ENCODE peak calls at places on chromosomes 13 and 19, in eight cellular contexts. K is activated CD4-positive, alpha-beta T cell treated with anti-CD3 and anti-CD28 coated beads, Interleukin-2, amount 10 ng/mL, durations not matched to agents 24 days and 14 days; J is ovary; S is SHP77 treated with DMSO at 0.1 percent for 48 hours; P is stimulated activated CD4-positive, alpha-beta T cell treated with anti-CD3 and anti-CD28 coated beads, Interleukin-15, amount 100 ng/mL, for 48 hours; M is ELF-1; H is stimulated activated naive B cell treated with anti-CD40 and anti-IgM and Interleukin-4, amounts not matched to agents 10 μg/mL and 1 μg/mL and 100 μg/mL, for 72 hours; G is A549. C is an unnamed sample.

GRCh38 chr13:34933786-34934185 is 8.3 kb upstream of the NBEA start:
- DNase-seq in K (no peak), J (no peak), S (no peak), P (no peak), M (no peak), H (no peak), G (no peak), C (no peak)

GRCh38 chr13:73223372-73223781 is 164.6 kb downstream of the KLF5 start:
- DNase-seq in K (peak), J (no peak), S (no peak), P (no peak), M (no peak), H (no peak), G (no peak), C (peak)

GRCh38 chr19:33464733-33465115 is 56.9 kb downstream of the PEPD start:
- DNase-seq in K (no peak), J (peak), S (no peak), P (no peak), M (no peak), H (no peak), G (no peak), C (no peak)

GRCh38 chr19:15977690-15978089 is 28.9 kb downstream of the OR10H4 start:
- DNase-seq in K (no peak), J (no peak), S (no peak), P (no peak), M (no peak), H (no peak), G (no peak), C (no peak)

GRCh38 chr19:48490980-48491792 is 20.4 kb downstream of the LMTK3 start:
- DNase-seq in K (peak), J (peak), S (no peak), P (no peak), M (no peak), H (no peak), G (peak), C (peak)

GRCh38 chr19:10288662-10289166 is 1.0 kb upstream of the ICAM5 start:
- DNase-seq in K (peak), J (no peak), S (peak), P (no peak), M (peak), H (no peak), G (peak), C (peak)

GRCh38 chr19:16604615-16605014 is 23.4 kb downstream of the MED26 start:
- DNase-seq in K (no peak), J (no peak), S (no peak), P (no peak), M (no peak), H (no peak), G (no peak), C (no peak)

GRCh38 chr13:33286143-33286542 is 588 bp upstream of the STARD13 start:
- DNase-seq in K (no peak), J (no peak), S (no peak), P (no peak), M (no peak), H (no peak), G (no peak), C (no peak)

GRCh38 chr19:409006-409514 is at the start of gene C2CD4C:
- DNase-seq in K (peak), J (peak), S (no peak), P (no peak), M (no peak), H (no peak), G (no peak), C (peak)

GRCh38 chr19:35090160-35090794 is 25.3 kb upstream of the FXYD3 start:
- DNase-seq in K (peak), J (peak), S (peak), P (no peak), M (peak), H (no peak), G (peak), C (peak)

GRCh38 chr13:30884543-30884942 is 21.5 kb upstream of the MEDAG start:
- DNase-seq in K (no peak), J (no peak), S (no peak), P (no peak), M (peak), H (no peak), G (no peak), C (no peak)

GRCh38 chr13:45206340-45206739 is 5.5 kb upstream of the KCTD4 start:
- DNase-seq in K (no peak), J (no peak), S (no peak), P (no peak), M (no peak), H (no peak), G (peak), C (no peak)

GRCh38 chr13:107231941-107232340 is 664.0 kb upstream of the ARGLU1 start:
- DNase-seq in K (no peak), J (no peak), S (peak), P (no peak), M (no peak), H (no peak), G (no peak), C (no peak)

GRCh38 chr13:112891477-112892401 is 77.3 kb upstream of the MCF2L start:
- DNase-seq in K (no peak), J (no peak), S (no peak), P (no peak), M (peak), H (no peak), G (no peak), C (peak)

GRCh38 chr19:10346509-10346908 is 7.1 kb upstream of the ICAM3 start:
- DNase-seq in K (no peak), J (no peak), S (no peak), P (no peak), M (no peak), H (no peak), G (no peak), C (no peak)

GRCh38 chr13:77907653-77908341 is 10.8 kb downstream of the EDNRB start:
- DNase-seq in K (no peak), J (no peak), S (no peak), P (no peak), M (no peak), H (no peak), G (no peak), C (no peak)

GRCh38 chr19:29795461-29795860 is 16.3 kb upstream of the CCNE1 start:
- DNase-seq in K (no peak), J (no peak), S (no peak), P (no peak), M (no peak), H (no peak), G (no peak), C (peak)

GRCh38 chr19:20154636-20155035 is 12.4 kb upstream of the ZNF486 start:
- DNase-seq in K (no peak), J (no peak), S (no peak), P (no peak), M (peak), H (no peak), G (no peak), C (no peak)

GRCh38 chr19:17304386-17305047 is 1.2 kb upstream of the MRPL34 start:
- DNase-seq in K (peak), J (no peak), S (peak), P (no peak), M (no peak), H (no peak), G (no peak), C (no peak)

GRCh38 chr19:11238781-11239376 is 540 bp upstream of the ANGPTL8 start:
- DNase-seq in K (no peak), J (no peak), S (no peak), P (no peak), M (no peak), H (no peak), G (no peak), C (no peak)

GRCh38 chr13:109479534-109479933 is 306.8 kb downstream of the IRS2 start:
- DNase-seq in K (no peak), J (no peak), S (no peak), P (no peak), M (no peak), H (no peak), G (no peak), C (no peak)

GRCh38 chr13:92224052-92224821 is 825.8 kb downstream of the GPC5 start:
- DNase-seq in K (no peak), J (no peak), S (no peak), P (no peak), M (no peak), H (no peak), G (no peak), C (no peak)

GRCh38 chr19:18437481-18438330 is at the start of gene ISYNA1:
- DNase-seq in K (peak), J (peak), S (peak), P (no peak), M (peak), H (no peak), G (peak), C (peak)

GRCh38 chr19:6632002-6632621 is 37.8 kb downstream of the TNFSF14 start:
- DNase-seq in K (peak), J (no peak), S (peak), P (peak), M (peak), H (peak), G (peak), C (peak)

GRCh38 chr13:33871207-33872004 is 53.5 kb downstream of the RFC3 start:
- DNase-seq in K (no peak), J (no peak), S (no peak), P (no peak), M (no peak), H (no peak), G (no peak), C (no peak)